ENCODE peak calls at places on chromosomes 11 and 22, in nine cellular contexts. One of them, this sample, is unnamed.

GRCh38 chr22:31490496-31490925 is 869 bp upstream of the EIF4ENIF1 start:
- DNase-seq in ovary: no peak
- DNase-seq in neural crest cell: peak; percentile 1
- DNase-seq in heart right ventricle: peak; percentile 60
- DNase-seq in endodermal cell: peak; percentile 68
- DNase-seq in AG09309: no peak
- DNase-seq in pancreas: peak; percentile 38
- DNase-seq in AG10803: peak; percentile 80
- DNase-seq in stomach: peak; percentile 53
- DNase-seq in this sample: peak; percentile 44

GRCh38 chr11:2360081-2360642 is 16.9 kb upstream of the CD81 start:
- DNase-seq in heart right ventricle: no peak
- DNase-seq in stomach: no peak
- DNase-seq in endodermal cell: no peak
- DNase-seq in pancreas: peak; percentile 29
- DNase-seq in AG09309: no peak
- DNase-seq in neural crest cell: no peak
- DNase-seq in AG10803: no peak
- DNase-seq in ovary: no peak
- DNase-seq in this sample: no peak

GRCh38 chr11:6926208-6927029 is at the start of gene ZNF215:
- DNase-seq in pancreas: peak; percentile 77
- DNase-seq in AG09309: peak; percentile 40
- DNase-seq in endodermal cell: peak; percentile 97
- DNase-seq in stomach: peak; percentile 56
- DNase-seq in heart right ventricle: peak; percentile 72
- DNase-seq in AG10803: peak; percentile 80
- DNase-seq in neural crest cell: peak; percentile 69
- DNase-seq in ovary: peak; percentile 68
- DNase-seq in this sample: peak; percentile 36

GRCh38 chr11:7511405-7511804 is 2.4 kb upstream of the PPFIBP2 start:
- DNase-seq in endodermal cell: no peak
- DNase-seq in neural crest cell: no peak
- DNase-seq in stomach: peak; percentile 80
- DNase-seq in AG09309: no peak
- DNase-seq in pancreas: peak; percentile 75
- DNase-seq in ovary: peak; percentile 60
- DNase-seq in AG10803: no peak
- DNase-seq in heart right ventricle: peak; percentile 72
- DNase-seq in this sample: peak; percentile 80

GRCh38 chr11:8512547-8512946 is 81.5 kb downstream of the STK33 start:
- DNase-seq in heart right ventricle: no peak
- DNase-seq in AG09309: no peak
- DNase-seq in endodermal cell: no peak
- DNase-seq in ovary: no peak
- DNase-seq in pancreas: no peak
- DNase-seq in stomach: no peak
- DNase-seq in neural crest cell: no peak
- DNase-seq in AG10803: no peak
- DNase-seq in this sample: no peak

GRCh38 chr11:16204261-16204660 is 152.1 kb downstream of the SOX6 start:
- DNase-seq in AG09309: no peak
- DNase-seq in ovary: no peak
- DNase-seq in pancreas: no peak
- DNase-seq in heart right ventricle: no peak
- DNase-seq in AG10803: no peak
- DNase-seq in endodermal cell: no peak
- DNase-seq in stomach: no peak
- DNase-seq in neural crest cell: no peak
- DNase-seq in this sample: no peak

GRCh38 chr11:31722754-31723153 is 88.4 kb downstream of the PAX6 start:
- DNase-seq in pancreas: no peak
- DNase-seq in endodermal cell: no peak
- DNase-seq in AG10803: no peak
- DNase-seq in neural crest cell: no peak
- DNase-seq in stomach: no peak
- DNase-seq in heart right ventricle: no peak
- DNase-seq in AG09309: no peak
- DNase-seq in ovary: no peak
- DNase-seq in this sample: no peak

GRCh38 chr11:44300881-44301855 is 8.8 kb downstream of the ALX4 start:
- DNase-seq in stomach: no peak
- DNase-seq in neural crest cell: no peak
- DNase-seq in heart right ventricle: no peak
- DNase-seq in AG10803: peak; percentile 49
- DNase-seq in endodermal cell: no peak
- DNase-seq in pancreas: no peak
- DNase-seq in ovary: no peak
- DNase-seq in AG09309: peak; percentile 18
- DNase-seq in this sample: no peak

GRCh38 chr22:19840955-19841640 is 13.6 kb downstream of the GNB1L start:
- DNase-seq in heart right ventricle: no peak
- DNase-seq in AG09309: no peak
- DNase-seq in stomach: no peak
- DNase-seq in neural crest cell: no peak
- DNase-seq in AG10803: no peak
- DNase-seq in pancreas: no peak
- DNase-seq in ovary: no peak
- DNase-seq in endodermal cell: no peak
- DNase-seq in this sample: no peak

GRCh38 chr11:16013649-16014275 is 342.6 kb downstream of the SOX6 start:
- DNase-seq in ovary: no peak
- DNase-seq in stomach: no peak
- DNase-seq in heart right ventricle: no peak
- DNase-seq in endodermal cell: no peak
- DNase-seq in pancreas: no peak
- DNase-seq in neural crest cell: no peak
- DNase-seq in AG10803: no peak
- DNase-seq in AG09309: no peak
- DNase-seq in this sample: no peak

GRCh38 chr11:70192666-70193410 is 10.3 kb upstream of the FADD start:
- DNase-seq in ovary: no peak
- DNase-seq in endodermal cell: no peak
- DNase-seq in AG09309: no peak
- DNase-seq in heart right ventricle: peak; percentile 35
- DNase-seq in AG10803: no peak
- DNase-seq in stomach: no peak
- DNase-seq in neural crest cell: no peak
- DNase-seq in pancreas: no peak
- DNase-seq in this sample: no peak

GRCh38 chr22:25070870-25071465 is 118.5 kb downstream of the KIAA1671 start:
- DNase-seq in heart right ventricle: no peak
- DNase-seq in ovary: no peak
- DNase-seq in stomach: no peak
- DNase-seq in AG10803: no peak
- DNase-seq in neural crest cell: no peak
- DNase-seq in endodermal cell: no peak
- DNase-seq in AG09309: no peak
- DNase-seq in pancreas: no peak
- DNase-seq in this sample: no peak

GRCh38 chr11:126718319-126718718 is 282.3 kb downstream of the KIRREL3 start:
- DNase-seq in AG10803: peak; percentile 39
- DNase-seq in heart right ventricle: no peak
- DNase-seq in stomach: no peak
- DNase-seq in pancreas: no peak
- DNase-seq in AG09309: no peak
- DNase-seq in neural crest cell: no peak
- DNase-seq in endodermal cell: no peak
- DNase-seq in ovary: no peak
- DNase-seq in this sample: no peak

GRCh38 chr11:131688056-131688693 is 317.8 kb downstream of the NTM start:
- DNase-seq in ovary: no peak
- DNase-seq in AG09309: no peak
- DNase-seq in endodermal cell: peak; percentile 92
- DNase-seq in stomach: peak; percentile 37
- DNase-seq in neural crest cell: peak; percentile 69
- DNase-seq in heart right ventricle: peak; percentile 14
- DNase-seq in pancreas: peak; percentile 43
- DNase-seq in AG10803: peak; percentile 55
- DNase-seq in this sample: peak; percentile 81

GRCh38 chr22:19875531-19876313 is 21.0 kb upstream of the GNB1L start:
- DNase-seq in stomach: no peak
- DNase-seq in AG10803: no peak
- DNase-seq in heart right ventricle: no peak
- DNase-seq in ovary: peak; percentile 6
- DNase-seq in endodermal cell: peak; percentile 37
- DNase-seq in pancreas: no peak
- DNase-seq in neural crest cell: no peak
- DNase-seq in AG09309: no peak
- DNase-seq in this sample: peak; percentile 21

GRCh38 chr22:27492566-27493201 is 308.9 kb downstream of the MN1 start:
- DNase-seq in heart right ventricle: no peak
- DNase-seq in stomach: no peak
- DNase-seq in AG10803: no peak
- DNase-seq in neural crest cell: no peak
- DNase-seq in ovary: no peak
- DNase-seq in AG09309: no peak
- DNase-seq in endodermal cell: no peak
- DNase-seq in pancreas: no peak
- DNase-seq in this sample: no peak

GRCh38 chr22:48547971-48548370 is 1279.7 kb downstream of the BRD1 start:
- DNase-seq in AG09309: no peak
- DNase-seq in heart right ventricle: no peak
- DNase-seq in pancreas: no peak
- DNase-seq in neural crest cell: no peak
- DNase-seq in stomach: no peak
- DNase-seq in endodermal cell: no peak
- DNase-seq in AG10803: no peak
- DNase-seq in ovary: no peak
- DNase-seq in this sample: no peak

GRCh38 chr11:864928-865327 is 22.3 kb downstream of the TSPAN4 start:
- DNase-seq in pancreas: no peak
- DNase-seq in AG10803: no peak
- DNase-seq in neural crest cell: no peak
- DNase-seq in ovary: no peak
- DNase-seq in AG09309: no peak
- DNase-seq in stomach: no peak
- DNase-seq in heart right ventricle: no peak
- DNase-seq in endodermal cell: no peak
- DNase-seq in this sample: no peak

GRCh38 chr22:20131593-20131855 is at the start of gene ZDHHC8:
- DNase-seq in stomach: peak; percentile 49
- DNase-seq in heart right ventricle: no peak
- DNase-seq in endodermal cell: no peak
- DNase-seq in AG09309: no peak
- DNase-seq in AG10803: peak; percentile 21
- DNase-seq in pancreas: no peak
- DNase-seq in neural crest cell: no peak
- DNase-seq in ovary: no peak
- DNase-seq in this sample: no peak

GRCh38 chr22:39306456-39307361 is 12.7 kb downstream of the RPL3 start:
- DNase-seq in stomach: peak; percentile 51
- DNase-seq in AG10803: no peak
- DNase-seq in ovary: no peak
- DNase-seq in AG09309: no peak
- DNase-seq in neural crest cell: no peak
- DNase-seq in heart right ventricle: no peak
- DNase-seq in pancreas: peak; percentile 54
- DNase-seq in endodermal cell: peak; percentile 88
- DNase-seq in this sample: no peak

DNA sequence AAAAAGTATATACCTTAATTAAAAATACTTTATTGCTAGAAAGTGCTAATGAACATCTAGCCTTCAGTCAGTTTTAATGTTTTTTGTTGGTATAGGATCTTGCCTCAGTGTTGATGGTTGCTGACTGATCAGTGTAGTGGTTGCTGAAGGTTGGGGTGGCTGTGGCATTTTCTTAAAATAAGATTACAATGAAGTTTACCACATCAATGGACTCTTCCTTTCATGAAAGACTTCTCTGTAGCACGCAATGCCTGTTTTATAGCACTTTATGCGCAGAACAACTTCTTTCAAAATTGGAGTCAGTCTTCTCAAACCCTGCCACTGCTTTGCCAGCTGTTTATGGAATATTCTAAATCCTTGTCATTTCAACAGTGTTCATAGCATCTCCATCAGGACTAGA is 50.6 kb downstream of the LDLRAD3 start:
- DNase-seq in ovary: no peak
- DNase-seq in endodermal cell: no peak
- DNase-seq in AG10803: no peak
- DNase-seq in AG09309: no peak
- DNase-seq in heart right ventricle: no peak
- DNase-seq in pancreas: no peak
- DNase-seq in stomach: no peak
- DNase-seq in neural crest cell: no peak
- DNase-seq in this sample: no peak
- TF ChIP-seq CTCF in ovary: no peak
- TF ChIP-seq CTCF in endodermal cell: no peak
- TF ChIP-seq CTCF in AG10803: no peak
- TF ChIP-seq CTCF in AG09309: no peak
- TF ChIP-seq CTCF in heart right ventricle: no peak
- TF ChIP-seq CTCF in pancreas: no peak
- TF ChIP-seq CTCF in stomach: no peak
- TF ChIP-seq CTCF in neural crest cell: no peak
- TF ChIP-seq CTCF in this sample: no peak

GRCh38 chr11:12245091-12245490 is 132.3 kb upstream of the PARVA start:
- DNase-seq in AG09309: no peak
- DNase-seq in stomach: no peak
- DNase-seq in neural crest cell: no peak
- DNase-seq in heart right ventricle: no peak
- DNase-seq in endodermal cell: no peak
- DNase-seq in pancreas: no peak
- DNase-seq in ovary: no peak
- DNase-seq in AG10803: no peak
- DNase-seq in this sample: peak; percentile 78
- TF ChIP-seq CTCF in AG09309: no peak
- TF ChIP-seq CTCF in stomach: no peak
- TF ChIP-seq CTCF in neural crest cell: no peak
- TF ChIP-seq CTCF in heart right ventricle: no peak
- TF ChIP-seq CTCF in endodermal cell: no peak
- TF ChIP-seq CTCF in pancreas: no peak
- TF ChIP-seq CTCF in ovary: no peak
- TF ChIP-seq CTCF in AG10803: no peak
- TF ChIP-seq CTCF in this sample: no peak

GRCh38 chr11:27694992-27695391 is 5.3 kb downstream of the BDNF start:
- DNase-seq in ovary: no peak
- DNase-seq in AG09309: no peak
- DNase-seq in AG10803: peak; percentile 55
- DNase-seq in neural crest cell: no peak
- DNase-seq in heart right ventricle: no peak
- DNase-seq in stomach: no peak
- DNase-seq in pancreas: no peak
- DNase-seq in endodermal cell: no peak
- DNase-seq in this sample: no peak
- TF ChIP-seq CTCF in ovary: no peak
- TF ChIP-seq CTCF in AG09309: peak; percentile 39
- TF ChIP-seq CTCF in AG10803: peak; percentile 54
- TF ChIP-seq CTCF in neural crest cell: peak; percentile 67
- TF ChIP-seq CTCF in heart right ventricle: peak; percentile 40
- TF ChIP-seq CTCF in stomach: no peak
- TF ChIP-seq CTCF in pancreas: no peak
- TF ChIP-seq CTCF in endodermal cell: peak; percentile 62
- TF ChIP-seq CTCF in this sample: peak; percentile 48

DNA sequence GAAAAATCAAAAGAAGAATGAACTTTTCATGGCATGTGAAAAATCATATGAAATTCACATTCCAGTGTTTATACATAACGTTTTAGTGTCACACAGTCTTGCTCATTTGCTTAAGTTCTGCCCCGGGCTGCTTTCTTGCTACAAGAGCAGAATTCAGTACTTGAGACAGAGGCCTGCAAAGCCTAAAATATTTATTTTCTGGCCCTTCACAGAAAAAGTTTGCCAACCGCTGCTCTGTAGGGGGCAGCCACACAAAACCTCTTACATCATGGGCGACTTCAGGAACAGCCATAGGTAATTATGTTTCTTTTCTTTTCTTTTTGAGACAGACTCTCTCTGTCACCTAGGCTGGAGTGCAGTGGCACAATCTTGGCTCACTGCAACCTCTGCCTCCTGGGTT is 1.0 kb upstream of the ATG2A start:
- DNase-seq in endodermal cell: no peak
- DNase-seq in heart right ventricle: no peak
- DNase-seq in neural crest cell: no peak
- DNase-seq in AG10803: peak; percentile 73
- DNase-seq in AG09309: peak; percentile 31
- DNase-seq in ovary: no peak
- DNase-seq in pancreas: no peak
- DNase-seq in stomach: no peak
- DNase-seq in this sample: no peak
- TF ChIP-seq CTCF in endodermal cell: no peak
- TF ChIP-seq CTCF in heart right ventricle: peak; percentile 40
- TF ChIP-seq CTCF in neural crest cell: peak; percentile 20
- TF ChIP-seq CTCF in AG10803: peak; percentile 47
- TF ChIP-seq CTCF in AG09309: peak; percentile 35
- TF ChIP-seq CTCF in ovary: no peak
- TF ChIP-seq CTCF in pancreas: no peak
- TF ChIP-seq CTCF in stomach: no peak
- TF ChIP-seq CTCF in this sample: peak; percentile 21